ENCODE peak calls at places on chromosomes 2 and 18, in four cellular contexts. K is Peyer's patch, E is immature natural killer cell, P is NCI-H2029. C is an unnamed sample.

GRCh38 chr18:43170586-43170985 is 55.1 kb upstream of the RIT2 start:
- DNase-seq in K (no peak), E (no peak), P (no peak), C (no peak)

GRCh38 chr18:76643996-76644395 is 149.0 kb upstream of the ZNF516 start:
- DNase-seq in K (no peak), E (no peak), P (no peak), C (no peak)

GRCh38 chr2:10221976-10222870 is 80.5 kb upstream of the HPCAL1 start:
- DNase-seq in K (no peak), E (no peak), P (no peak), C (no peak)

GRCh38 chr2:167681234-167681633 is 566.2 kb downstream of the STK39 start:
- DNase-seq in K (no peak), E (no peak), P (no peak), C (no peak)

GRCh38 chr18:78780719-78781600 is 198.7 kb upstream of the SALL3 start:
- DNase-seq in K (peak; percentile 32), E (no peak), P (no peak), C (no peak)

GRCh38 chr2:19682493-19682892 is 219.3 kb downstream of the TTC32 start:
- DNase-seq in K (no peak), E (no peak), P (no peak), C (no peak)

GRCh38 chr2:233185320-233185719 is 66.2 kb upstream of the ATG16L1 start:
- DNase-seq in K (no peak), E (no peak), P (no peak), C (no peak)

GRCh38 chr18:31992836-31993575 is 25.6 kb upstream of the RNF125 start:
- DNase-seq in K (no peak), E (no peak), P (no peak), C (no peak)

GRCh38 chr2:127199223-127199622 is 20.9 kb downstream of the CYP27C1 start:
- DNase-seq in K (no peak), E (no peak), P (no peak), C (no peak)

GRCh38 chr18:63016270-63016669 is 300.9 kb downstream of the PHLPP1 start:
- DNase-seq in K (peak; percentile 80), E (peak; percentile 54), P (peak; percentile 19), C (peak; percentile 37)

GRCh38 chr2:84768840-84769239 is 112.0 kb downstream of the TRABD2A start:
- DNase-seq in K (no peak), E (no peak), P (no peak), C (no peak)

GRCh38 chr18:48889115-48889941 is 61.4 kb downstream of the SMAD7 start:
- DNase-seq in K (no peak), E (no peak), P (no peak), C (no peak)

GRCh38 chr2:24642351-24642750 is 150.8 kb downstream of the PTRHD1 start:
- DNase-seq in K (no peak), E (no peak), P (no peak), C (no peak)

GRCh38 chr2:7448578-7449264 is 531.5 kb downstream of the RNF144A start:
- DNase-seq in K (no peak), E (no peak), P (no peak), C (no peak)

GRCh38 chr2:120246546-120247300 is 5.9 kb upstream of the RALB start:
- DNase-seq in K (no peak), E (no peak), P (peak; percentile 33), C (no peak)

GRCh38 chr2:226256709-226257401 is 542.8 kb downstream of the IRS1 start:
- DNase-seq in K (no peak), E (no peak), P (peak; percentile 48), C (no peak)

GRCh38 chr2:209525834-209526281 is 102.0 kb downstream of the MAP2 start:
- DNase-seq in K (no peak), E (no peak), P (no peak), C (no peak)

GRCh38 chr2:55232863-55233657 is 572 bp downstream of the RPS27A start:
- DNase-seq in K (peak; percentile 61), E (peak; percentile 69), P (peak; percentile 23), C (peak; percentile 59)

GRCh38 chr2:44275915-44276279 is 617 bp downstream of the SLC3A1 start:
- DNase-seq in K (no peak), E (no peak), P (no peak), C (no peak)

GRCh38 chr2:115171751-115172150 is 729.3 kb downstream of the DPP10 start:
- DNase-seq in K (no peak), E (no peak), P (no peak), C (no peak)

GRCh38 chr18:56421641-56422040 is 216.8 kb downstream of the TXNL1 start:
- DNase-seq in K (no peak), E (no peak), P (no peak), C (no peak)

GRCh38 chr2:230268606-230269222 is 43.2 kb downstream of the SP140 start:
- DNase-seq in K (no peak), E (no peak), P (no peak), C (no peak)

GRCh38 chr2:207746131-207746530 is 23.6 kb downstream of the FZD5 start:
- DNase-seq in K (peak; percentile 68), E (peak; percentile 37), P (peak; percentile 35), C (peak; percentile 46)

GRCh38 chr2:39377226-39377939 is 59.7 kb downstream of the MAP4K3 start:
- DNase-seq in K (no peak), E (peak; percentile 20), P (no peak), C (peak; percentile 81)

GRCh38 chr2:171436307-171436706 is 2.3 kb downstream of the DCAF17 start:
- DNase-seq in K (no peak), E (no peak), P (no peak), C (no peak)

GRCh38 chr2:46299365-46300263 is 2.4 kb downstream of the EPAS1 start:
- DNase-seq in K (peak; percentile 82), E (peak; percentile 11), P (peak; percentile 55), C (no peak)

GRCh38 chr18:7415081-7415894 is 151.8 kb upstream of the PTPRM start:
- DNase-seq in K (no peak), E (no peak), P (no peak), C (no peak)

GRCh38 chr18:11976882-11977281 is 4.4 kb upstream of the IMPA2 start:
- DNase-seq in K (no peak), E (no peak), P (no peak), C (no peak)

GRCh38 chr18:13218376-13219011 is at the start of gene LDLRAD4:
- DNase-seq in K (peak; percentile 68), E (no peak), P (peak; percentile 11), C (peak; percentile 42)

GRCh38 chr2:18701981-18702380 is 112.6 kb upstream of the NT5C1B start:
- DNase-seq in K (no peak), E (no peak), P (no peak), C (no peak)

GRCh38 chr2:181658444-181658843 is 1.5 kb upstream of the CERKL start:
- DNase-seq in K (no peak), E (no peak), P (no peak), C (no peak)

GRCh38 chr2:37776487-37776886 is 105.0 kb upstream of the CDC42EP3 start:
- DNase-seq in K (no peak), E (no peak), P (no peak), C (no peak)

GRCh38 chr18:50218432-50219197 is 23.7 kb upstream of the MYO5B start:
- DNase-seq in K (peak; percentile 82), E (peak; percentile 7), P (no peak), C (peak; percentile 33)

GRCh38 chr2:20726913-20727312 is 60.0 kb downstream of the GDF7 start:
- DNase-seq in K (no peak), E (no peak), P (no peak), C (no peak)